ENCODE peak calls at places on chromosomes 5 and 9, in seven cellular contexts. One of them, this sample, is unnamed. For H3K9me3, the result is how much of the 10 kb centered on the place peaks cover.

GRCh38 chr9:133449760-133450159 is 10.0 kb upstream of the CACFD1 start:
- DNase-seq in fibroblast of lung: peak
- DNase-seq in neural progenitor cell: no peak
- DNase-seq in GM23248: peak
- DNase-seq in astrocyte: peak
- DNase-seq in kidney: peak
- DNase-seq in mesenchymal stem cell: no peak
- DNase-seq in this sample: peak

GRCh38 chr5:178249191-178249989 is 16.8 kb upstream of the PHYKPL start:
- DNase-seq in fibroblast of lung: peak
- DNase-seq in neural progenitor cell: no peak
- DNase-seq in GM23248: peak
- DNase-seq in astrocyte: peak
- DNase-seq in kidney: peak
- DNase-seq in mesenchymal stem cell: no peak
- DNase-seq in this sample: no peak

GRCh38 chr9:31916591-31917223 is 467.7 kb upstream of the ACO1 start:
- DNase-seq in fibroblast of lung: no peak
- DNase-seq in neural progenitor cell: peak
- DNase-seq in GM23248: no peak
- DNase-seq in astrocyte: no peak
- DNase-seq in kidney: no peak
- DNase-seq in mesenchymal stem cell: no peak
- DNase-seq in this sample: no peak

GRCh38 chr5:180069589-180070247 is 1.8 kb downstream of the RNF130 start:
- DNase-seq in fibroblast of lung: peak
- DNase-seq in neural progenitor cell: peak
- DNase-seq in GM23248: no peak
- DNase-seq in astrocyte: peak
- DNase-seq in kidney: no peak
- DNase-seq in mesenchymal stem cell: peak
- DNase-seq in this sample: no peak

GRCh38 chr9:110257097-110257955 is 1.0 kb upstream of the TXN start:
- DNase-seq in fibroblast of lung: peak
- DNase-seq in neural progenitor cell: peak
- DNase-seq in GM23248: peak
- DNase-seq in astrocyte: peak
- DNase-seq in kidney: no peak
- DNase-seq in mesenchymal stem cell: no peak
- DNase-seq in this sample: peak

GRCh38 chr9:74498616-74499095 is 1.5 kb downstream of the RORB start:
- DNase-seq in fibroblast of lung: peak
- DNase-seq in neural progenitor cell: no peak
- DNase-seq in GM23248: peak
- DNase-seq in astrocyte: peak
- DNase-seq in kidney: no peak
- DNase-seq in mesenchymal stem cell: no peak
- DNase-seq in this sample: no peak

GRCh38 chr5:180007582-180007981 is 64.0 kb downstream of the RNF130 start:
- DNase-seq in fibroblast of lung: no peak
- DNase-seq in neural progenitor cell: peak
- DNase-seq in GM23248: no peak
- DNase-seq in astrocyte: no peak
- DNase-seq in kidney: no peak
- DNase-seq in mesenchymal stem cell: no peak
- DNase-seq in this sample: no peak

GRCh38 chr5:163963881-163964280 is 458.5 kb downstream of the MAT2B start:
- DNase-seq in fibroblast of lung: peak
- DNase-seq in neural progenitor cell: no peak
- DNase-seq in GM23248: no peak
- DNase-seq in astrocyte: peak
- DNase-seq in kidney: no peak
- DNase-seq in mesenchymal stem cell: peak
- DNase-seq in this sample: no peak

GRCh38 chr9:33131505-33132248 is 35.5 kb downstream of the B4GALT1 start:
- DNase-seq in fibroblast of lung: no peak
- DNase-seq in neural progenitor cell: no peak
- DNase-seq in GM23248: no peak
- DNase-seq in astrocyte: no peak
- DNase-seq in kidney: no peak
- DNase-seq in mesenchymal stem cell: no peak
- DNase-seq in this sample: no peak

GRCh38 chr9:76798527-76798926 is 34.3 kb downstream of the PCA3 start:
- DNase-seq in fibroblast of lung: no peak
- DNase-seq in neural progenitor cell: no peak
- DNase-seq in GM23248: no peak
- DNase-seq in astrocyte: no peak
- DNase-seq in kidney: no peak
- DNase-seq in mesenchymal stem cell: no peak
- DNase-seq in this sample: no peak

GRCh38 chr5:135046661-135047346 is 12.8 kb upstream of the PITX1 start:
- DNase-seq in fibroblast of lung: no peak
- DNase-seq in neural progenitor cell: no peak
- DNase-seq in GM23248: no peak
- DNase-seq in astrocyte: no peak
- DNase-seq in kidney: peak
- DNase-seq in mesenchymal stem cell: no peak
- DNase-seq in this sample: no peak

GRCh38 chr9:120066315-120066714 is 513.7 kb downstream of the CDK5RAP2 start:
- DNase-seq in fibroblast of lung: peak
- DNase-seq in neural progenitor cell: no peak
- DNase-seq in GM23248: peak
- DNase-seq in astrocyte: no peak
- DNase-seq in kidney: no peak
- DNase-seq in mesenchymal stem cell: no peak
- DNase-seq in this sample: no peak

GRCh38 chr9:99183616-99184015 is 38.1 kb downstream of the ALG2 start:
- DNase-seq in fibroblast of lung: no peak
- DNase-seq in neural progenitor cell: no peak
- DNase-seq in GM23248: no peak
- DNase-seq in astrocyte: no peak
- DNase-seq in kidney: no peak
- DNase-seq in mesenchymal stem cell: no peak
- DNase-seq in this sample: no peak

GRCh38 chr9:68919666-68920065 is 94.2 kb downstream of the PRKACG start:
- DNase-seq in fibroblast of lung: no peak
- DNase-seq in neural progenitor cell: no peak
- DNase-seq in GM23248: no peak
- DNase-seq in astrocyte: no peak
- DNase-seq in kidney: no peak
- DNase-seq in mesenchymal stem cell: no peak
- DNase-seq in this sample: no peak

GRCh38 chr9:120894404-120895226 is 17.6 kb upstream of the PHF19 start:
- DNase-seq in fibroblast of lung: peak
- DNase-seq in neural progenitor cell: peak
- DNase-seq in GM23248: peak
- DNase-seq in astrocyte: peak
- DNase-seq in kidney: no peak
- DNase-seq in mesenchymal stem cell: no peak
- DNase-seq in this sample: no peak

DNA sequence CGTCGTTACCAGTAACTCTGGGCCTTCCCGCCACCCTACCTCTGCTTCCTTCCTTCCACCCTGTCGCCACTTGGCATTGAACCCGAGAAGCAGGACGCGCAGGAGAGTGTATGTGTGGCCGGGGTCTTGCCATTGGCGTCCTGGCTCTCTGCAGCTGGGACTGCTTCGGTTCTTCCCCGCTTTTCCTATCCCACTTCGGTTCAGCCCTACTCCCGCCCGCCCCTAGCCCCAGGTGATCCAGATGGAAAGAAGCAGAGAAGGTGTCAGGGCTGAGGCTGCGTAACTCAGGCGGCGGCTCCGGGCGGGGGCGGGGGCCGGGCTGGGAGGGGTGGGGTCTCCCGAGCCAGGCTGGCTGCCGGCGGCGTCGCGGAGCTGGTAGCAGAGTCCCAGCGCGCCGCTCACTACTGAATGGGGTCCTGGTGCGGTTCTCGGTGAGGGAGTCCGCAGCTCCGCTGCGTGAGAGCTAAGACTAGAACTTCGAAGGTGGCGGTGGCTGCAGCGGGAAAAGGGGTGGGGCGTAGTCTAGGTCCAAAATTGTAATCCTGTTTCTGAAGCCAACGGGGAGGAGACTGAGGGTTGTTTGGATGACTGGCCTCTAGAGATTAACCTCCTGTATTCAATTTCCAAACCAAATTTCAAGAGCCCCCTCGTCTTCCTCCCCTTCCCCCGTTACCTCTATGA is 1.3 kb downstream of the PRR16 start:
- DNase-seq in fibroblast of lung: peak
- DNase-seq in neural progenitor cell: peak
- DNase-seq in GM23248: peak
- DNase-seq in astrocyte: peak
- DNase-seq in kidney: peak
- DNase-seq in mesenchymal stem cell: peak
- DNase-seq in this sample: peak
- H3K9ac ChIP-seq in fibroblast of lung: peak
- H3K9ac ChIP-seq in neural progenitor cell: no peak
- H3K9ac ChIP-seq in GM23248: peak
- H3K9ac ChIP-seq in astrocyte: peak
- H3K9ac ChIP-seq in kidney: no peak
- H3K9ac ChIP-seq in mesenchymal stem cell: peak
- H3K9ac ChIP-seq in this sample: no peak

GRCh38 chr5:141040093-141040762 is 10.9 kb upstream of the PCDHB1 start:
- DNase-seq in fibroblast of lung: no peak
- DNase-seq in neural progenitor cell: peak
- DNase-seq in GM23248: peak
- DNase-seq in astrocyte: no peak
- DNase-seq in kidney: peak
- DNase-seq in mesenchymal stem cell: peak
- DNase-seq in this sample: no peak
- H3K4me3 ChIP-seq in fibroblast of lung: no peak
- H3K4me3 ChIP-seq in neural progenitor cell: peak
- H3K4me3 ChIP-seq in GM23248: no peak
- H3K4me3 ChIP-seq in astrocyte: peak
- H3K4me3 ChIP-seq in kidney: peak
- H3K4me3 ChIP-seq in mesenchymal stem cell: no peak
- H3K4me3 ChIP-seq in this sample: peak

GRCh38 chr5:110309222-110309621 is 417.2 kb downstream of the TMEM232 start:
- DNase-seq in fibroblast of lung: no peak
- DNase-seq in neural progenitor cell: no peak
- DNase-seq in GM23248: no peak
- DNase-seq in astrocyte: no peak
- DNase-seq in kidney: no peak
- DNase-seq in mesenchymal stem cell: no peak
- DNase-seq in this sample: no peak

GRCh38 chr5:110306650-110307049 is 419.8 kb downstream of the TMEM232 start:
- DNase-seq in fibroblast of lung: no peak
- DNase-seq in neural progenitor cell: no peak
- DNase-seq in GM23248: no peak
- DNase-seq in astrocyte: no peak
- DNase-seq in kidney: no peak
- DNase-seq in mesenchymal stem cell: no peak
- DNase-seq in this sample: no peak
- H3K9me3 ChIP-seq in fibroblast of lung: under half
- H3K9me3 ChIP-seq in neural progenitor cell: under half
- H3K9me3 ChIP-seq in GM23248: under half
- H3K9me3 ChIP-seq in astrocyte: under half
- H3K9me3 ChIP-seq in kidney: under half
- H3K9me3 ChIP-seq in mesenchymal stem cell: under half
- H3K9me3 ChIP-seq in this sample: under half

DNA sequence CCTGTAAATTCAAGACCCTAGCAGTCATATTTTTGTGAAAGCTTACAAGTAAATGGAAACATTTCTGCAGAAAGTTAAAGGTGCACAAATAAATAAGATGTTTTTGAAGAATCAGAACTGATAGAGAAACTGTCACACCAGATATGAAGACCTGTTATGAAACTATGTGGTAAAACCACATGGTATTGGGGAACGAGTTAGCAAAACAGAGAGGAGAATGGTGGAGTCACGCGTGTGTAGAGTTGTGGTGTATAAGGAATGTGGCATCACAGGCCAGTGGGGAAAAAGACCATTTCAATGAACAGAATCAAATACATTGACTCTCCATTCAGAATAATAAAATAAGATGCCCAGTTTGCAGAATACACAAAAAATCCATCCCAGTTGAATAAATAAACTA is 477.2 kb downstream of the ICE1 start:
- DNase-seq in fibroblast of lung: no peak
- DNase-seq in neural progenitor cell: no peak
- DNase-seq in GM23248: no peak
- DNase-seq in astrocyte: no peak
- DNase-seq in kidney: no peak
- DNase-seq in mesenchymal stem cell: no peak
- DNase-seq in this sample: no peak
- H3K9ac ChIP-seq in fibroblast of lung: no peak
- H3K9ac ChIP-seq in neural progenitor cell: no peak
- H3K9ac ChIP-seq in GM23248: no peak
- H3K9ac ChIP-seq in astrocyte: no peak
- H3K9ac ChIP-seq in kidney: no peak
- H3K9ac ChIP-seq in mesenchymal stem cell: no peak
- H3K9ac ChIP-seq in this sample: no peak

DNA sequence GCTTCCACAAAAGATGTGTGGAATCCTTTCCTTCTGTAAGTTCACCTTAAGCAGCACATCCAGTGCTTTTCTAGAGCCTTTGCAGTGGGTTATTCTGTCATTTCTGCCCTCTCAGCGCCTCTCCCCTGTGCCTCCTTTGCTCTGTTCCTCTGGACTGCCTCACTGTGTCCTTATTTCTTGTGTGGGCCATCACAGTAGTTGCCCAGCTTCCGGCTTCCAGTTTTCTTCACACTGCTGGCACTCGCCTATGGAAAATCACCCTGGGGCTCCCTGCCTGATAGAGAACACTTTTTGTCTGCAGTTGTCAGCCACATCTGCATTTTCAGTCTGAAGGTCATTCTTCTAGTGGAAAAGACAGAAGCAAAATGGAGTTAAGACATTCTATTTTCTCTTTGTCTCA is 64.0 kb upstream of the ZNF608 start:
- DNase-seq in fibroblast of lung: no peak
- DNase-seq in neural progenitor cell: no peak
- DNase-seq in GM23248: no peak
- DNase-seq in astrocyte: no peak
- DNase-seq in kidney: no peak
- DNase-seq in mesenchymal stem cell: no peak
- DNase-seq in this sample: no peak
- H3K4me3 ChIP-seq in fibroblast of lung: no peak
- H3K4me3 ChIP-seq in neural progenitor cell: no peak
- H3K4me3 ChIP-seq in GM23248: no peak
- H3K4me3 ChIP-seq in astrocyte: no peak
- H3K4me3 ChIP-seq in kidney: no peak
- H3K4me3 ChIP-seq in mesenchymal stem cell: no peak
- H3K4me3 ChIP-seq in this sample: no peak